ENCODE peak calls at places on chromosome X, in four cellular contexts. G, V, M and I are unnamed samples.

GRCh38 chrX:46788902-46789301 is 30.0 kb upstream of the SLC9A7 start:
- DNase-seq in M (no peak), V (no peak), G (no peak), I (no peak)

GRCh38 chrX:119790977-119791436 is 423 bp downstream of the RPL39 start:
- DNase-seq in V (peak), M (no peak), G (peak), I (peak)

GRCh38 chrX:13938053-13938765 is 91.5 kb downstream of the GEMIN8 start:
- DNase-seq in G (no peak), V (peak), M (no peak), I (no peak)

GRCh38 chrX:113033966-113034680 is 193.5 kb upstream of the AMOT start:
- DNase-seq in V (no peak), M (no peak), G (no peak), I (no peak)

GRCh38 chrX:76453737-76454406 is 26.4 kb downstream of the MAGEE1 start:
- DNase-seq in M (no peak), G (no peak), V (peak), I (no peak)

GRCh38 chrX:64842492-64842891 is 133.8 kb downstream of the ZC4H2 start:
- DNase-seq in M (no peak), V (no peak), G (peak), I (no peak)

GRCh38 chrX:153439977-153440376 is 5.9 kb downstream of the TREX2 start:
- DNase-seq in M (no peak), G (no peak), V (no peak), I (no peak)

GRCh38 chrX:150763810-150764209 is 70.6 kb downstream of the MTMR1 start:
- DNase-seq in V (no peak), M (no peak), G (no peak), I (no peak)

GRCh38 chrX:46965125-46965758 is 53.0 kb downstream of the JADE3 start:
- DNase-seq in V (no peak), G (no peak), M (no peak), I (no peak)

GRCh38 chrX:136198678-136199243 is 51.4 kb downstream of the FHL1 start:
- DNase-seq in G (no peak), M (no peak), V (no peak), I (no peak)
- H3K27ac ChIP-seq in G (no peak), M (peak), V (no peak), I (no peak)

DNA sequence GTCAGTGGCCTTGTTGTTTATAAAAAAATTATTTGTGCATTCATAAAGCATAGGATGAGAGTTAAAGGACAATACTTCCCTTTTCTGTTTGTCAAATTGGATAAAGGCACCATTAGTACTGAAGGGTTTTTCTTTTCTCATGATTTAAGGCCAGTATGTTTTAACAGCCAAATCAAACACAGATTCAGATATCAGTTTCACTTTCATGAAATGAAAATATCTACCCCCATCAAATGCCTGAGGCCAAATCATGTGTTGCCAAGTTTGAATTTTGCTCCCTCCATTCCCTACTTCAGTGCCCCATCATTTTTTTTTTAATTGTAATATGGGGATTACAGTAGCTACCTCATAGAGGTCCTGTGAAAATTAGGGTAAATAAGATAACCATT is 745.9 kb downstream of the RPA4 start:
- DNase-seq in M (no peak), V (no peak), G (no peak), I (no peak)
- H3K4me3 ChIP-seq in M (no peak), V (no peak), G (no peak), I (no peak)

DNA sequence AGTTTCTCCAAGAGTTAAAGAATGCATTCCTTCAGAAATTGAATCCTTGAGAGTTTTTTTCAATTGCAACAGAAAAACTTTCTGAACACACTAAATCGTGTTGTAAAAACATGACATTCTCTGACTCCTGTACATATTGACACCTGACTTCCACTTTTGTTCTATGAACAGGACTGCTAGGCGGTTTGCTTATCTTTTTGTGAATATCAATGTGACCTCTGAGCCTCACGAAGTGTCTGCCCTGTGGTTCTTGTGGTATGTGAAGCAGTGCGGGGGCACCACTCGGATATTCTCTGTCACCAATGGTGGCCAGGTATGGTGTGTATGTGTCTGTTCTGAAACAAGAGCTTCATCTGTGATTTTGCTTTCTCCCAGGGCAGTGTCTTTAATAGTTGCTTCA is 71.9 kb downstream of the MAOA start:
- DNase-seq in V (no peak), G (peak), M (no peak), I (no peak)
- H3K27ac ChIP-seq in V (no peak), G (no peak), M (no peak), I (no peak)

DNA sequence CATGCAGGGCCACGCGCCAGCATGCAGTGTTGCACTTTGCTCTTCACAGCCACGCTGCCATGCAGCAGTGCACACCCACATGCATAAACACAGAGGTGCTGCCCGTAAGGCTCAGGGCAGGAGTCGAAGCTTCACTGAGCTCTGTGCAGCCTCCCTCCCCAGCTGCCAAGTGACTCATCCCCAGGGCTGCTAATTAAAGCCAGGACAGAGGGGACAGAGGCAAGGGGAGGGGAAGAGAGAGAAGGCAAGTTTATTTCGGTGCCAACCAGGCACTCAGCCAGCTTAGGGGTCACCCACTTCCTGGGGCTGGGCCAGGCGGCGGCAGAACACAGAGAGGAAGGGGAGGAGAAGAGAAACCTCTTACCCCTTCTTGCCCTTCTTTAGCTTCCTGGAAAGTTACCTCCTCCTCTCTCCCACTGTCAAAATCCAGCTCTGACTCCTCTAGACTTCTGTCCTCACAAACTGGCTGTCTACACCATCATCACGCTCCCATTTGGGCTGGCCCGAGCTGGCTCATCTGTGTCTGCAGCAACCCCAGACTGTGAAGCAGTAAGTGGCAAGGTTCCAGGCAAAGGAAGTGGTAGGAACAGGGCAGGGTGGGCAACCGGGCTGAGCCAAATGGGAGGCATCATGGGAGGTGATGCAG is 6.2 kb upstream of the IQSEC2 start:
- DNase-seq in V (peak), M (peak), G (peak), I (peak)
- H3K4me3 ChIP-seq in V (no peak), M (no peak), G (peak), I (peak)